ENCODE peak calls at places on chromosomes 4 and X, in eight cellular contexts. R, V, S, G, T, E, K and F are unnamed samples.

GRCh38 chrX:122238801-122239200 is 945.3 kb upstream of the GRIA3 start:
- DNase-seq in R (no peak), V (peak), S (no peak), G (no peak), T (no peak), E (no peak), K (no peak), F (no peak)

GRCh38 chr4:183200453-183200852 is 101.4 kb downstream of the WWC2 start:
- DNase-seq in R (peak), V (peak), S (peak), G (no peak), T (peak), E (no peak), K (peak), F (no peak)

GRCh38 chrX:107825698-107826285 is at the start of gene MID2:
- DNase-seq in R (peak), V (peak), S (peak), G (peak), T (peak), E (peak), K (no peak), F (peak)

GRCh38 chrX:22015144-22015750 is 16.9 kb upstream of the PHEX start:
- DNase-seq in R (no peak), V (no peak), S (no peak), G (no peak), T (no peak), E (no peak), K (no peak), F (no peak)

GRCh38 chr4:80586716-80587115 is 251.2 kb downstream of the CFAP299 start:
- DNase-seq in R (peak), V (no peak), S (no peak), G (no peak), T (no peak), E (no peak), K (no peak), F (no peak)

GRCh38 chrX:21940356-21940829 is at the start of gene SMS:
- DNase-seq in R (peak), V (peak), S (peak), G (peak), T (peak), E (peak), K (no peak), F (peak)

GRCh38 chr4:3286335-3287175 is 6.3 kb upstream of the RGS12 start:
- DNase-seq in R (no peak), V (no peak), S (no peak), G (peak), T (no peak), E (no peak), K (peak), F (no peak)

GRCh38 chr4:74433043-74433442 is 11.9 kb upstream of the AREG start:
- DNase-seq in R (peak), V (peak), S (no peak), G (no peak), T (no peak), E (no peak), K (no peak), F (no peak)

GRCh38 chrX:19382500-19383145 is 38.9 kb downstream of the PDHA1 start:
- DNase-seq in R (peak), V (peak), S (peak), G (peak), T (peak), E (peak), K (no peak), F (peak)

GRCh38 chr4:98430708-98431403 is 169.7 kb downstream of the RAP1GDS1 start:
- DNase-seq in R (peak), V (peak), S (no peak), G (no peak), T (peak), E (peak), K (peak), F (no peak)

GRCh38 chr4:23934915-23935314 is 45.1 kb upstream of the PPARGC1A start:
- DNase-seq in R (no peak), V (peak), S (peak), G (no peak), T (peak), E (no peak), K (peak), F (no peak)

GRCh38 chr4:635851-636627 is 10.7 kb downstream of the PDE6B start:
- DNase-seq in R (no peak), V (no peak), S (no peak), G (no peak), T (no peak), E (no peak), K (no peak), F (no peak)

GRCh38 chr4:52837716-52838558 is 24.2 kb upstream of the RASL11B start:
- DNase-seq in R (peak), V (peak), S (no peak), G (no peak), T (peak), E (no peak), K (no peak), F (no peak)

GRCh38 chrX:107718156-107718621 is 57.4 kb downstream of the TSC22D3 start:
- DNase-seq in R (peak), V (peak), S (peak), G (peak), T (peak), E (peak), K (peak), F (peak)

GRCh38 chrX:68982476-68982875 is 153.7 kb downstream of the EFNB1 start:
- DNase-seq in R (no peak), V (no peak), S (no peak), G (no peak), T (no peak), E (no peak), K (no peak), F (no peak)

GRCh38 chrX:45980726-45981125 is 564.5 kb downstream of the ZNF674 start:
- DNase-seq in R (no peak), V (no peak), S (no peak), G (no peak), T (no peak), E (no peak), K (no peak), F (no peak)

GRCh38 chr4:76787898-76788297 is 110.0 kb downstream of the SOWAHB start:
- DNase-seq in R (no peak), V (no peak), S (no peak), G (no peak), T (no peak), E (no peak), K (no peak), F (peak)

GRCh38 chrX:151713859-151714258 is 2.0 kb upstream of the FATE1 start:
- DNase-seq in R (peak), V (peak), S (peak), G (peak), T (no peak), E (peak), K (no peak), F (peak)
- TF ChIP-seq CTCF in R (peak), V (peak), S (no peak), G (peak), T (peak), E (peak), K (peak), F (no peak)

GRCh38 chr4:138972956-138973819 is 42.4 kb upstream of the NOCT start:
- DNase-seq in R (no peak), V (no peak), S (no peak), G (no peak), T (no peak), E (no peak), K (no peak), F (no peak)

GRCh38 chr4:138978028-138978585 is 37.5 kb upstream of the NOCT start:
- DNase-seq in R (no peak), V (no peak), S (no peak), G (no peak), T (no peak), E (no peak), K (no peak), F (no peak)

GRCh38 chr4:138977525-138977924 is 38.1 kb upstream of the NOCT start:
- DNase-seq in R (no peak), V (no peak), S (no peak), G (peak), T (no peak), E (no peak), K (no peak), F (no peak)

GRCh38 chr4:138976526-138976925 is 39.1 kb upstream of the NOCT start:
- DNase-seq in R (no peak), V (no peak), S (no peak), G (no peak), T (no peak), E (no peak), K (no peak), F (no peak)

GRCh38 chr4:138975225-138975624 is 40.4 kb upstream of the NOCT start:
- DNase-seq in R (no peak), V (no peak), S (no peak), G (no peak), T (no peak), E (no peak), K (no peak), F (no peak)
- TF ChIP-seq CTCF in R (no peak), V (peak), S (no peak), G (no peak), T (no peak), E (no peak), K (no peak), F (no peak)

DNA sequence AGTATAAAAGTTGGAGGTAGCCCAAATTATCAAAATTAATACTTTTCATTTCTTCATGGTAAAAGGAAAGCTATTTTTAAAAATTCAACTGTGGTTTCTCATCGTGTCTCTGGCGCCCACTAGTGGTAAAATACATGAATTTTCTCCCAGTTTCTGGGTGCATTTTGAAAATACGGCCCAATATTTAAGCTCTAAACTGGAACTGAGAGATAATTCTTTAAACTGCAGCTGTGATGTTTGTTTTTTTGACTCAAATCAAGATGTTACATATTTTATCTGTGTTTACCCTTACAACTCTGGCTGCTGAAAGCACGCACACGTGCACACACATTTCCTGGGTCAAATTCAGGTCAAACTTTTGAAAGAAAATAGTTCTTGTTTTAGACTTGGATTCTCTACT is 123.9 kb upstream of the ACSL4 start:
- DNase-seq in R (peak), V (peak), S (no peak), G (no peak), T (peak), E (peak), K (no peak), F (peak)
- TF ChIP-seq CTCF in R (peak), V (peak), S (peak), G (peak), T (peak), E (peak), K (peak), F (peak)

GRCh38 chr4:12036450-12036849 is 607.8 kb upstream of the HS3ST1 start:
- DNase-seq in R (no peak), V (no peak), S (no peak), G (no peak), T (no peak), E (no peak), K (no peak), F (no peak)
- TF ChIP-seq CTCF in R (no peak), V (no peak), S (no peak), G (no peak), T (no peak), E (no peak), K (no peak), F (no peak)

DNA sequence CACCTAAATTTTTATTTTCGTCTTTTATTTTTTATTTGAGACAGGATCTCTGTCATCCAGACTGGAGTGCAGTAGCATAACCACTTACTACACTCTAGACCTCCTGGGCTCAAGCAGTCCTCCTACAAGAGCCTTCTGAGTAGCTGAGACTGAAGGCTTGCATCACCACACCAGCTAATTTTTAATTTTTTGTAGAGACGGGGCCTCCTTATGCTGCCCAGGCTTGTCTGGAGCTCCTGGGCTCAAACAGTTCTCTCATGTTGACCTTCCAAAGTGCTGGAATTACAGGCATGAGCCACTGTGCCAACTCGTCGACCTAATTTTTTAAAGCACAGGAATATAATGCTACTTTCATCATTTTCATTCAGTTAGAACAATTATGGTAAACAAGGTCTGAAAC is 405.4 kb downstream of the AR start:
- DNase-seq in R (no peak), V (no peak), S (no peak), G (no peak), T (no peak), E (no peak), K (no peak), F (no peak)
- TF ChIP-seq CTCF in R (no peak), V (no peak), S (no peak), G (no peak), T (no peak), E (no peak), K (no peak), F (no peak)

DNA sequence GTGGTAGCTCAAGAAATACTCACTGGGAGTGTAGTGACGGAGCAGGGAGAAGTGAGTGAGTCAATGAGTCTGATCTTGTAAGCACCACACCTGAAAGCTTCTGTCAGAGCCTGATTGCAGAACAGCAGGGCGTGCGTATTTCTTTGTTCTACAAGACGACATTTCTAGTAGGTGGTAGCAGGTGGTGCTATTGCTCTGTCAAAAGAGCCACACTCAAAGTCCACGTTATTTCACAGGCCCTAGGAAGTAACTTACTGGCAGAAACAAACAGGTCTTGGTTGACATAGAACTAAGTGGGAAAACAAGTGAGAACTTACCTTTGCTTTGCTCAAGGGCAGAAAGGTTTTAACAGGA is 46.4 kb upstream of the SPRY1 start:
- DNase-seq in R (peak), V (peak), S (no peak), G (no peak), T (peak), E (no peak), K (no peak), F (peak)
- TF ChIP-seq CTCF in R (peak), V (peak), S (no peak), G (no peak), T (no peak), E (no peak), K (no peak), F (peak)

GRCh38 chrX:10795721-10796120 is 175.3 kb upstream of the MID1 start:
- DNase-seq in R (no peak), V (no peak), S (no peak), G (no peak), T (no peak), E (no peak), K (no peak), F (no peak)
- TF ChIP-seq CTCF in R (no peak), V (no peak), S (no peak), G (no peak), T (no peak), E (no peak), K (no peak), F (no peak)